ENCODE peak calls at places on chromosomes 2 and 18, in four cellular contexts. V is stimulated activated CD8-positive, alpha-beta memory T cell treated with anti-CD3 and anti-CD28 coated beads, Interleukin-15, amount 100 ng/mL, for 24 hours; B is NCI-H2081; M is CD8-positive, alpha-beta memory T cell. U is an unnamed sample.

GRCh38 chr2:156341482-156342251 is 9.1 kb upstream of the NR4A2 start:
- DNase-seq in M (peak), B (peak), V (peak), U (no peak)

GRCh38 chr2:52821631-52822030 is 946.0 kb upstream of the CHAC2 start:
- DNase-seq in B (no peak), M (no peak), V (no peak), U (no peak)

GRCh38 chr2:119746836-119747235 is 12.9 kb upstream of the PTPN4 start:
- DNase-seq in V (no peak), M (no peak), B (no peak), U (no peak)

GRCh38 chr2:241598487-241598886 is 38.5 kb downstream of the THAP4 start:
- DNase-seq in M (no peak), B (no peak), V (no peak), U (peak)

GRCh38 chr2:25035537-25036220 is 6.2 kb upstream of the EFR3B start:
- DNase-seq in V (no peak), B (no peak), M (no peak), U (no peak)

GRCh38 chr18:5057348-5058012 is 139.6 kb downstream of the AKAIN1 start:
- DNase-seq in V (no peak), M (peak), B (peak), U (no peak)

GRCh38 chr2:236644502-236644911 is 74.9 kb downstream of the ACKR3 start:
- DNase-seq in M (no peak), V (no peak), B (no peak), U (no peak)

GRCh38 chr18:9123520-9123919 is 13.1 kb upstream of the ANKRD12 start:
- DNase-seq in B (no peak), V (no peak), M (no peak), U (no peak)

GRCh38 chr18:61397222-61397621 is 64.0 kb downstream of the CDH20 start:
- DNase-seq in V (no peak), B (no peak), M (no peak), U (no peak)

GRCh38 chr2:128690431-128690830 is 371.8 kb upstream of the HS6ST1 start:
- DNase-seq in V (no peak), M (no peak), B (no peak), U (no peak)

GRCh38 chr2:121469361-121469760 is 61.3 kb upstream of the RNU4ATAC start:
- DNase-seq in M (no peak), B (no peak), V (no peak), U (no peak)

GRCh38 chr18:70454705-70455322 is 166.0 kb downstream of the SOCS6 start:
- DNase-seq in B (peak), V (no peak), M (peak), U (peak)

GRCh38 chr2:107633580-107634147 is 193.0 kb upstream of the RGPD4 start:
- DNase-seq in M (no peak), B (no peak), V (no peak), U (no peak)

GRCh38 chr2:4914551-4914950 is 777.6 kb upstream of the SOX11 start:
- DNase-seq in B (no peak), V (no peak), M (no peak), U (no peak)

GRCh38 chr2:240359695-240360094 is 75.8 kb upstream of the GPC1 start:
- DNase-seq in V (no peak), M (no peak), B (no peak), U (no peak)

GRCh38 chr18:45839415-45840395 is 14.2 kb downstream of the SIGLEC15 start:
- DNase-seq in M (no peak), V (no peak), B (no peak), U (peak)

GRCh38 chr2:19358242-19359020 is at the start of gene OSR1:
- DNase-seq in B (no peak), V (no peak), M (no peak), U (no peak)

GRCh38 chr2:188511346-188511745 is 219.7 kb downstream of the GULP1 start:
- DNase-seq in M (no peak), V (no peak), B (no peak), U (peak)

GRCh38 chr2:36530983-36531354 is 67.0 kb downstream of the FEZ2 start:
- DNase-seq in M (no peak), B (no peak), V (no peak), U (no peak)

GRCh38 chr18:8998481-8999217 is 103.8 kb upstream of the NDUFV2 start:
- DNase-seq in B (no peak), M (no peak), V (no peak), U (peak)

GRCh38 chr18:47718646-47719045 is 211.8 kb downstream of the SMAD2 start:
- DNase-seq in M (no peak), B (no peak), V (no peak), U (no peak)

GRCh38 chr2:157327621-157328102 is 2.0 kb upstream of the ERMN start:
- DNase-seq in M (peak), V (peak), B (peak), U (peak)

GRCh38 chr2:106189325-106189724 is 4.8 kb downstream of the UXS1 start:
- DNase-seq in B (no peak), V (no peak), M (no peak), U (no peak)

GRCh38 chr2:234880551-234881211 is 71.1 kb upstream of the SH3BP4 start:
- DNase-seq in B (no peak), M (no peak), V (no peak), U (no peak)

GRCh38 chr2:31136732-31137131 is 1.5 kb downstream of the GALNT14 start:
- DNase-seq in V (no peak), M (no peak), B (no peak), U (no peak)

GRCh38 chr2:39455826-39456225 is 18.7 kb upstream of the MAP4K3 start:
- DNase-seq in B (no peak), M (no peak), V (no peak), U (no peak)

GRCh38 chr2:200150411-200151086 is 155.9 kb upstream of the SPATS2L start:
- DNase-seq in M (no peak), V (no peak), B (no peak), U (no peak)

GRCh38 chr2:172072279-172072678 is 13.0 kb upstream of the DLX1 start:
- DNase-seq in B (peak), V (no peak), M (no peak), U (no peak)

GRCh38 chr2:113202305-113203216 is 28.8 kb downstream of the PSD4 start:
- DNase-seq in B (no peak), V (no peak), M (no peak), U (no peak)

GRCh38 chr2:73114273-73114867 is 1.6 kb upstream of the RAB11FIP5 start:
- DNase-seq in V (no peak), B (no peak), M (no peak), U (no peak)

GRCh38 chr2:134074619-134075018 is 179.3 kb upstream of the MGAT5 start:
- DNase-seq in B (no peak), V (no peak), M (no peak), U (no peak)

GRCh38 chr2:197107291-197108269 is 181.1 kb upstream of the PGAP1 start:
- DNase-seq in M (no peak), B (no peak), V (no peak), U (no peak)

GRCh38 chr2:54549912-54550518 is 93.9 kb downstream of the SPTBN1 start:
- DNase-seq in B (no peak), V (no peak), M (no peak), U (no peak)

GRCh38 chr2:15242936-15243461 is 318.1 kb downstream of the NBAS start:
- DNase-seq in V (no peak), B (no peak), M (no peak), U (no peak)

GRCh38 chr18:80033181-80034067 is 810 bp upstream of the RBFA start:
- DNase-seq in M (peak), V (no peak), B (no peak), U (no peak)

GRCh38 chr18:77091366-77091765 is 41.2 kb downstream of the MBP start:
- DNase-seq in M (no peak), V (no peak), B (no peak), U (no peak)

GRCh38 chr18:25832008-25832604 is 258.3 kb downstream of the SS18 start:
- DNase-seq in B (peak), V (no peak), M (no peak), U (no peak)